ENCODE peak calls at places on chromosomes 4 and X, in eight cellular contexts. S is IMR-90, Q is Peyer's patch, D is ascending aorta, N is neural progenitor cell, P is left ventricle myocardium inferior, Y is adrenal gland, X is keratinocyte. O is an unnamed sample. For H3K4me1, the result is how much of the 10 kb centered on the place peaks cover.

GRCh38 chr4:101693842-101694398 is 96.6 kb upstream of the BANK1 start:
- DNase-seq in Q (peak), X (peak), P (no peak), N (no peak), S (no peak), D (no peak), Y (no peak), O (no peak)

GRCh38 chr4:16862688-16863087 is 35.8 kb downstream of the LDB2 start:
- DNase-seq in Y (peak), P (no peak), S (peak), Q (no peak), D (no peak), X (no peak), N (no peak), O (peak)

GRCh38 chr4:41883988-41884737 is 51.1 kb upstream of the TMEM33 start:
- DNase-seq in Y (peak), Q (no peak), N (no peak), P (no peak), X (no peak), D (no peak), S (no peak), O (no peak)

GRCh38 chr4:187128971-187129370 is 405.3 kb upstream of the FAT1 start:
- DNase-seq in P (no peak), Q (no peak), X (peak), N (no peak), D (no peak), S (peak), Y (no peak), O (no peak)

GRCh38 chrX:119672252-119672825 is 20.6 kb downstream of the SEPTIN6 start:
- DNase-seq in Y (no peak), N (no peak), Q (no peak), P (no peak), D (no peak), S (peak), X (no peak), O (no peak)

GRCh38 chr4:176635372-176636261 is 157.1 kb downstream of the VEGFC start:
- DNase-seq in S (peak), P (no peak), D (no peak), Y (peak), Q (no peak), X (no peak), N (no peak), O (no peak)

GRCh38 chr4:13024147-13025105 is 459.7 kb downstream of the RAB28 start:
- DNase-seq in Y (no peak), Q (no peak), N (no peak), X (no peak), P (no peak), D (no peak), S (no peak), O (no peak)

GRCh38 chrX:46327229-46328081 is 217.8 kb downstream of the ZNF674 start:
- DNase-seq in P (peak), D (no peak), S (no peak), N (peak), Q (no peak), Y (peak), X (peak), O (peak)

GRCh38 chr4:71944956-71945355 is 86.8 kb upstream of the NPFFR2 start:
- DNase-seq in S (peak), D (no peak), Y (no peak), X (no peak), P (no peak), N (no peak), Q (no peak), O (no peak)

GRCh38 chrX:10952619-10953018 is 158.5 kb upstream of the HCCS start:
- DNase-seq in X (no peak), S (peak), N (no peak), D (no peak), Y (no peak), Q (no peak), P (peak), O (no peak)

GRCh38 chr4:53905935-53906377 is 158.4 kb downstream of the CHIC2 start:
- DNase-seq in N (peak), Y (peak), P (peak), S (peak), D (no peak), X (no peak), Q (no peak), O (peak)

GRCh38 chr4:41686893-41687292 is 61.6 kb downstream of the PHOX2B start:
- DNase-seq in S (no peak), Q (no peak), N (no peak), X (no peak), P (no peak), Y (no peak), D (no peak), O (no peak)

GRCh38 chr4:55396305-55397023 is 707 bp downstream of the TMEM165 start:
- DNase-seq in N (peak), Y (peak), X (no peak), P (peak), D (no peak), S (peak), Q (peak), O (peak)

GRCh38 chr4:124322234-124322831 is 390.2 kb downstream of the ANKRD50 start:
- DNase-seq in Y (no peak), N (peak), Q (no peak), D (no peak), S (peak), X (no peak), P (no peak), O (no peak)

GRCh38 chrX:107448625-107449468 is 605 bp upstream of the FRMPD3 start:
- DNase-seq in D (no peak), Q (no peak), Y (no peak), N (peak), S (no peak), P (no peak), X (no peak), O (no peak)

GRCh38 chr4:183099537-183100297 is 660 bp downstream of the WWC2 start:
- DNase-seq in Y (peak), S (no peak), P (peak), N (peak), Q (no peak), X (no peak), D (no peak), O (peak)

GRCh38 chrX:50470103-50471031 is at the start of gene DGKK:
- DNase-seq in P (no peak), Q (no peak), N (peak), Y (no peak), S (no peak), D (no peak), X (no peak), O (no peak)

GRCh38 chr4:73609688-73610087 is 10.5 kb downstream of the RASSF6 start:
- DNase-seq in Y (no peak), Q (no peak), N (no peak), S (peak), D (no peak), X (no peak), P (no peak), O (no peak)

GRCh38 chr4:73603854-73604584 is 16.2 kb downstream of the RASSF6 start:
- DNase-seq in Q (no peak), N (no peak), Y (no peak), D (no peak), P (no peak), X (no peak), S (peak), O (no peak)

GRCh38 chr4:73606465-73606974 is 13.7 kb downstream of the RASSF6 start:
- DNase-seq in X (no peak), P (no peak), Y (no peak), Q (no peak), N (no peak), D (no peak), S (no peak), O (no peak)

GRCh38 chr4:73608677-73609594 is 11.3 kb downstream of the RASSF6 start:
- DNase-seq in Q (no peak), Y (no peak), D (no peak), N (no peak), S (peak), P (no peak), X (no peak), O (no peak)

DNA sequence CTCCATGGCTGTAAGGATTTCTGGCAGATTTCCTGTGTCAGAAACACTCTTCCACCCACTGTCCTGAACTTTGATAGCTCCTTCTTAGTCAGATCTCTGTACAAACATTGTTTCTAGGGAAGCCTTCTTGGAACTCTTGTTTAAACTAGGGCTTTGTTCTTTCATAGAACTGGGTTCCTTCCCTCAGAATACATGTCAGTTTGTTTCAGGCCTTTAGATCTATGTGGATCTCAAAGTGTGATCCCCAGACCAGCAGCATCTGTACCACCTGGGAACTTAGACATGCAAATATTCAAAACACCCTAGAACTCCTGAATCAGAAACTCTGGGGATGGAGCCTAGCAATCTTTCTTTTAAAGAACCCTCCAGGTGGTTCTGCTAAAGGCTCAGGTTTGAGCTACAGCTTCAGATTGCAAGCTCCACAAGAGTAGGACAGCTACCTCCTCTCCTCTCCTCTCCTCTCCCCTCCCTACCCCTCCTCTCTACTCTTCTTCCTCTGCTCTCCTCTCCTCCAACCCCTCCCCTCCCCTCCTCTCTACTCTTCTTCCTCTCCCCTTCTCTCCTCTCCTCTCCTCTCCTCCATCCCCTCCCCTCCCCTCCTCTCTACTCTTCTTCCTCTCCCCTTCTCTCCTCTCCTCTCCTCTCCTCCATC is 12.7 kb downstream of the RASSF6 start:
- DNase-seq in D (no peak), Q (no peak), Y (no peak), S (peak), P (no peak), X (no peak), N (no peak), O (no peak)
- H3K4me1 ChIP-seq in D (under half), Q (under half), Y (under half), S (under half), P (under half), X (under half), N (under half), O (under half)

GRCh38 chr4:122851568-122851967 is 24.9 kb downstream of the FGF2 start:
- DNase-seq in P (no peak), S (no peak), N (no peak), D (no peak), Q (no peak), Y (no peak), X (no peak), O (no peak)
- H3K4me1 ChIP-seq in P (under half), S (under half), N (under half), D (under half), Q (under half), Y (under half), X (under half), O (under half)

GRCh38 chr4:92519727-92520126 is 216.0 kb downstream of the GRID2 start:
- DNase-seq in Q (no peak), N (no peak), Y (no peak), D (no peak), S (no peak), X (no peak), P (no peak), O (no peak)

GRCh38 chr4:92520563-92520962 is 216.8 kb downstream of the GRID2 start:
- DNase-seq in N (peak), Y (no peak), D (no peak), P (no peak), X (no peak), Q (no peak), S (no peak), O (no peak)

GRCh38 chr4:92521941-92522340 is 218.2 kb downstream of the GRID2 start:
- DNase-seq in X (no peak), P (no peak), Y (no peak), S (no peak), D (no peak), N (no peak), Q (no peak), O (no peak)

GRCh38 chr4:92514632-92515031 is 210.9 kb downstream of the GRID2 start:
- DNase-seq in N (peak), Y (no peak), X (no peak), S (no peak), P (no peak), D (no peak), Q (no peak), O (no peak)

GRCh38 chr4:92516450-92516849 is 212.7 kb downstream of the GRID2 start:
- DNase-seq in P (no peak), N (no peak), Y (no peak), D (no peak), X (no peak), S (no peak), Q (no peak), O (no peak)
- H3K4me1 ChIP-seq in P (under half), N (under half), Y (under half), D (under half), X (under half), S (under half), Q (under half), O (under half)

DNA sequence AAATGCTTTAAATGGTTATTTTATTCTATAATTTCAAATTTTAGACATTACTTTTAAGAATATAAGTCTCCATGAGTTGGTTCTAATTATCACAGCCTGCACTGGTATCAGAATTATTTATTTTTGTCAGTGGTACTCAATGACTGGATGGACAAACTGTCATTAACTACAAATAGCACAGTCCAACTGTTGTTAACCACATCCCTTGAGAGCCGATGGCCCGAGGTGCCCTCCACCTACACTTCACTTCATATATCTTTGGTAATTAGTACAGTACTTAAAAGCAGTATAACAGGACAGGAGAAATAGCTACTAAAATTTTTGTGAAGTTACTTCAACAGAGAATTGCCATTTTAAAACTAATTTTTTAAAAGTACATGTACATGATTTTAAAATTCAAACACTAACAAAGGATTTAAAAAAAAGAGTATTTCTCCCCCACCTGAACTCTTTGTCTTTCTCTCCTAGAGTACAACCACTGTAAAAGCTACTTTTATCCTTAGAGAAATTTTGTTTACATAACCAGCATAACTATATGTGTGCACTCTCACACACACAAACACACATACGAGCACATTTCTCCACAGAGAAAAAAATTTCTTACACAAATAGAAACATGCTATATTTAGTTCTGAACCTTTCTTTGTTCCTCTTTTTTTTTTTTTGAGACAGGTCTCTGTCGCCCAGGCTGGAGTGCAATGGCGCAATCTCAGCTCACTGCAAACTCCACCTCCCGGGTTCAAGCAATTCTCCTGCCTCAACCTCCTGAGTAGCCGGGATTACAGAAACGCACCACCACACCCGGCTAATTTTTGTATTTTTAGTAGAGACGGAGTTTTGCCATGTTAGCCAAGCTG is 6.5 kb downstream of the TIFA start:
- DNase-seq in Q (no peak), D (no peak), X (no peak), N (no peak), Y (no peak), P (no peak), S (peak), O (no peak)
- H3K4me1 ChIP-seq in Q (under half), D (under half), X (under half), N (under half), Y (under half), P (half or more), S (under half), O (under half)

DNA sequence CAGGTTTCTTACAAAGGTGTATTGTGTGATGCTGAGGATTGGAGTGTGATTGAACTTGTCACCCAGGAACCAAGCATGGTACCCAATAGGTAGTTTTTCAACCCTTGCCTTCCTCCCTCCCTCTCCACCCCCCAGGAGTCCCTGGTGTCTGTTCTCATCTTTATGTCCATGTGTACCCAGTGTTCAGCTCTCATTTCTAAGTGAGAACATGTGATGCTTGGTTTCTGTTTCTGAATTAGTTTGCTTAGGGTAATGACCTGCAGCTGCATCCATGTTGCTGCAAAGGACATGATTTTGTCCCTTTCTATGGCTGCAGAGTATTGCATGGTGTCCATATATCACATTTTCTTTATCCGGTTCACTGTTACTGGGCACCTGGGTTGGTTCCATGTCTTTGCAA is 145.3 kb downstream of the PTTG2 start:
- DNase-seq in P (no peak), X (no peak), Q (no peak), N (no peak), Y (no peak), D (no peak), S (no peak), O (no peak)
- H3K4me1 ChIP-seq in P (under half), X (under half), Q (under half), N (under half), Y (under half), D (under half), S (under half), O (under half)

GRCh38 chr4:25857403-25857802 is 5.4 kb downstream of the SEL1L3 start:
- DNase-seq in S (no peak), D (no peak), X (no peak), N (no peak), Y (no peak), P (no peak), Q (no peak), O (no peak)
- H3K4me1 ChIP-seq in S (under half), D (under half), X (under half), N (under half), Y (under half), P (under half), Q (under half), O (under half)

DNA sequence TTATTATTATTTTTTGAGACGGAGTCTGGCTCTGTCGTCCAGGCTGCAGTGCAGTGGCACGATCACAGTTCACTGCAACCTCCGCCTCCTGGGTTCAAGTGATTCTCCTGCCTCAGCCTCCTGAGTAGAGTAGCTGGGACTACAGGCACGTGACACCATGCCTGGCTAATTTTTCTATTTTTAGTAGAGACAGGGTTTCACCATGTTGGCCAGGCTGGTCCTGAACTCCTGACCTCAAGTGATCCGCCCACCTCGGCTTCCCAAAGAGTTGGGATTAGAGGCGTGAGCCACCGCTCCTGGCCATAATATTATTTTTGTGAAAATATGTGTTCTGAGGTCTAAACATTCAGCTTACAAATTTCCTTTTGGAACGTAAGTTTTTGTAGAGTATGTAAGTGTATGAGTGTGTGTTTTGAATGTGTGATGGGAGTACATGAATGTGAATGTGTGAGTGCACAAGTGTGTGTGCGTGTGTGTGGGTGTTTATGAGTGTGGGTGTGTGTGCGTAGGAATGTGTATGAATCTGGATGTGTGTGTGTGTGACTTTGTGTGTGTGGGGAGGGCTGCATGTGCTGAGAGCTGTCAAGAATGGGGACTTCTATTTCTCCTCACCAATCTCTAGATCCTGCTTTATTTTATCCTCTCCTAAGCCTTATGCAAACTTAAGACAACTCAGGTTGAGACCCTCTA is 5.7 kb upstream of the MGST2 start:
- DNase-seq in X (no peak), N (no peak), Y (no peak), Q (no peak), D (no peak), P (no peak), S (no peak), O (no peak)
- H3K4me1 ChIP-seq in X (under half), N (under half), Y (under half), Q (under half), D (under half), P (under half), S (under half), O (under half)

DNA sequence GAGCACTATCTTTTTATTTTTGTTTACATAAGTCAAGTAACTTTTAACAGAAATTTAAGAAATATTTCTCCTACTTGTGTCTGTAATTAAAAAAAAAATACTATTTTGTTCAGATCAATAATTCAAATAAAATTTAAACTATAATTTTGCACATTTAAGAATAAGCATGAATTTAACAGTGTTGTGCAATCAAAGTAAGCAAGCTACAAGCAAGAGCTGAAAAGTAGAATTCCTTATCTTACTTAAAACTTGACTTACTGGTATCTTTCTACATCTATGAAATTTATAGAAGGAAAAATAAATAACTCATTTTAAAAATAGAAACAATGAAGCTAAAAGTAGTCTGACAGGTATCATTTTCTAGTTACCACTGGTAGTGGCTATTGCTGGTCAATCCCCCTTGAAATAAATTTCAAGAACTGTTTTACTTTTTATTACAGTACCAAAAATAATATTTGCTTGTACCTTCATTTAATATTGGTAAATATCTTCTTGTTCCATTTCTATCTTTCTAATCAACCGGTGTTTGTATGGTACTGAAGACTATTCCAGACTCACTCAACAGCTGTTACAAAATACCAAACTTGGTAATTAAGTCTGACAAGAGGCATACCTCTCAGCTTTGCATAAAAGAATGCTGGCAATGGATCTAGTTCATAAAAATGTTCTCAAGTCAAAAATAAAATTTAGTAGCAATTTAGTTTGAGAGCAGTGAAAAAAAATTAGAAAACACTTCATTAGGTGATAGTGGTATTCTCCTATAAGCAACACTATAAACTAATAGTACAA is 62.2 kb downstream of the NOCT start:
- DNase-seq in D (no peak), Q (no peak), Y (no peak), P (no peak), X (no peak), N (no peak), S (no peak), O (no peak)
- H3K4me1 ChIP-seq in D (under half), Q (under half), Y (half or more), P (half or more), X (under half), N (under half), S (under half), O (under half)

O was measured in right lobe of liver.